ENCODE peak calls at places on chromosome 2, in four cellular contexts. O, T, E and N are unnamed samples.

GRCh38 chr2:85613717-85614515 is 2.0 kb upstream of the C2orf68 start:
- DNase-seq in O (no peak), T (no peak), E (no peak), N (no peak)

GRCh38 chr2:129849559-129850160 is 129.8 kb upstream of the RAB6C start:
- DNase-seq in O (no peak), T (no peak), E (no peak), N (peak)

GRCh38 chr2:55311444-55311870 is 42.4 kb upstream of the MTIF2 start:
- DNase-seq in O (no peak), T (no peak), E (no peak), N (peak)

GRCh38 chr2:47867205-47867604 is 39.1 kb downstream of the FBXO11 start:
- DNase-seq in O (no peak), T (no peak), E (peak), N (peak)

GRCh38 chr2:196591004-196591403 is 48.5 kb upstream of the CCDC150 start:
- DNase-seq in O (no peak), T (no peak), E (no peak), N (no peak)

GRCh38 chr2:113203217-113203530 is 29.4 kb downstream of the PSD4 start:
- DNase-seq in O (no peak), T (no peak), E (no peak), N (no peak)

GRCh38 chr2:29650634-29651097 is 270.7 kb downstream of the ALK start:
- DNase-seq in O (no peak), T (no peak), E (no peak), N (peak)

GRCh38 chr2:10489842-10490555 is 41.9 kb upstream of the ODC1 start:
- DNase-seq in O (no peak), T (no peak), E (no peak), N (no peak)

GRCh38 chr2:237693281-237694039 is 66.1 kb downstream of the LRRFIP1 start:
- DNase-seq in O (no peak), T (no peak), E (no peak), N (no peak)

GRCh38 chr2:196389670-196390069 is 218.3 kb upstream of the STK17B start:
- DNase-seq in O (no peak), T (no peak), E (no peak), N (no peak)

GRCh38 chr2:7880561-7880960 is 801.3 kb upstream of the ID2 start:
- DNase-seq in O (no peak), T (no peak), E (no peak), N (no peak)

GRCh38 chr2:241774419-241775222 is 2.0 kb upstream of the GAL3ST2 start:
- DNase-seq in O (no peak), T (no peak), E (no peak), N (peak)

GRCh38 chr2:230930149-230930780 is 5.2 kb upstream of the GPR55 start:
- DNase-seq in O (no peak), T (no peak), E (no peak), N (no peak)

GRCh38 chr2:190382851-190383250 is 25.3 kb upstream of the MFSD6 start:
- DNase-seq in O (no peak), T (no peak), E (no peak), N (no peak)

GRCh38 chr2:233064526-233065199 is 4.5 kb downstream of the INPP5D start:
- DNase-seq in O (peak), T (no peak), E (no peak), N (no peak)

GRCh38 chr2:233063976-233064411 is 3.9 kb downstream of the INPP5D start:
- DNase-seq in O (peak), T (no peak), E (no peak), N (no peak)

GRCh38 chr2:233062447-233062842 is 2.3 kb downstream of the INPP5D start:
- DNase-seq in O (peak), T (no peak), E (no peak), N (no peak)

GRCh38 chr2:233062946-233063268 is 2.8 kb downstream of the INPP5D start:
- DNase-seq in O (no peak), T (no peak), E (no peak), N (no peak)

GRCh38 chr2:233063269-233063975 is 3.3 kb downstream of the INPP5D start:
- DNase-seq in O (peak), T (no peak), E (no peak), N (no peak)
- H3K4me3 ChIP-seq in O (no peak), T (no peak), E (peak), N (no peak)

DNA sequence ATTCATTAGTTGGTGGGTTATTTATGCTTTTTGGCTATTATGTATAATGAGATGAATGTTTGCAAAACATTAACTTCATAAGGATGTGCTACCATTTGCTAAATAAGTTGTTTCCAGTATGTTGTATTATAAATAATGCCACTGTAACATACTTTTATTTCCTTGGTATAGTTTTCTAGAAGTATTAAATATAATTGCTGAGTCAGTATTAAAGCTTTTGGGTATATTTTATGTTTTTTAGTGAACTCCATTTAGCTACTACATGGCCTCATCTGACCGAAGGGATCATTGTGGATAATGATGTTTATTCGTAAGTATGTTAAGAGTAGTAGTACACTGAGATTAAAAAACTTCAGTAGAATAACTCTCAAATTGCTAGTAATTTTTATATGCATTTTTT is 73.8 kb downstream of the RAB3GAP1 start:
- DNase-seq in O (no peak), T (no peak), E (no peak), N (no peak)
- H3K4me3 ChIP-seq in O (no peak), T (no peak), E (no peak), N (no peak)

GRCh38 chr2:201618744-201619654 is 24.3 kb downstream of the TMEM237 start:
- DNase-seq in O (no peak), T (peak), E (peak), N (no peak)
- H3K4me3 ChIP-seq in O (no peak), T (no peak), E (peak), N (peak)

GRCh38 chr2:73896362-73897239 is 3.8 kb downstream of the ACTG2 start:
- DNase-seq in O (no peak), T (no peak), E (no peak), N (peak)
- H3K4me3 ChIP-seq in O (peak), T (peak), E (no peak), N (no peak)

GRCh38 chr2:36359006-36359580 is 3.5 kb downstream of the CRIM1 start:
- DNase-seq in O (no peak), T (no peak), E (no peak), N (no peak)

GRCh38 chr2:36360834-36361233 is 5.3 kb downstream of the CRIM1 start:
- DNase-seq in O (no peak), T (no peak), E (no peak), N (no peak)

GRCh38 chr2:36360063-36360462 is 4.5 kb downstream of the CRIM1 start:
- DNase-seq in O (no peak), T (no peak), E (no peak), N (no peak)

GRCh38 chr2:36362291-36362690 is 6.7 kb downstream of the CRIM1 start:
- DNase-seq in O (no peak), T (no peak), E (no peak), N (no peak)

DNA sequence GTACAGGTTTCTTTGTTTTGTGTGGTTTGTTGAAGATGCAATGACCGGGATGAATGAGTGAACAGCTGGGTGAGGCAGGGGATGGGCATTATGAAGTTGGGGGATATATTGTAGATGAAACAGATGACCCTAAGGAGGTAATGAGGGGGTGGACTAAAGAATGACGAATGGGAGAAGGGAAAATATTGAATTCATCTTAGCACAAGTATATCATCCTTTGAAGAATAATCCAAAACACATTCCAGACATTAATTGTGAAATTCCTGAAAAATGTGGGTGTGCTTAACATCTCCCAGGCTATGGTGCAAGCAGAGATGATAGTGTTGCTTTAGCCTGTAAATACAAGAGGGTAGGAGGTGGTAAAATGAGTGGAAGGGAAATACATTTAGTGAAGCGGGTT is 5.8 kb downstream of the CRIM1 start:
- DNase-seq in O (no peak), T (no peak), E (no peak), N (no peak)
- H3K4me3 ChIP-seq in O (no peak), T (no peak), E (no peak), N (no peak)

GRCh38 chr2:219280682-219281081 is 1.5 kb downstream of the DNAJB2 start:
- DNase-seq in O (no peak), T (no peak), E (peak), N (no peak)
- H3K4me3 ChIP-seq in O (no peak), T (no peak), E (no peak), N (no peak)

DNA sequence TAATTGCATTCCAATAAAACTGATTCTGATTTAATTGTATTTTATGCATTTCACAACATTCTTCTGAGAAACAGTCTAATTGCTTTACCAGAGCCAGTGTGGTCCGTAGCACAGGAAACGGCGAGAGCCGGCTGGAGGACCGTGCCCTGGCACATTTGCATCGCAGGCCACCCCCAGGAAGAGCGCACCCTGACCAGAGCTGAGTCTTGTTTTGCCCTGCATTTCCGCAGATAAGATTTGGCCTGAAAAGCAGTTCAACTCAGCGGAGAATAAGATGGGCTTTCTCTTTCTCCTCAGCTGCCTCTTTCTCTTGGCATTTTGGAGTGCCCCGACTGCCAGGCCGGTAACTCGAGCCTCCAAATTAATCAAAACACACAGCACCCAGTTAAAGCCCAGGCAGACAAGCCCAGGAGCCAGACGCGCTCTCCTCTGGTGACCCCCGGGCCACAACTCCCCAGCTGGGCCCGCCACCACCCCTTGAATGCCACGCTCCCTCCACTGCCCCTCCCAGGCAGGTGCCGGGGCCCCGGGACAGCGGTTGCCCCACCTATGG is 484 bp downstream of the COL4A4 start:
- DNase-seq in O (no peak), T (no peak), E (peak), N (no peak)
- H3K4me3 ChIP-seq in O (peak), T (peak), E (peak), N (peak)